ENCODE peak calls at places on chromosomes 7 and 10, in four cellular contexts. One of them, this sample, is unnamed.

GRCh38 chr7:131557521-131558385 is 1.3 kb upstream of the PODXL start:
- DNase-seq in choroid plexus epithelial cell: no peak
- DNase-seq in colonic mucosa: peak
- DNase-seq in naive thymus-derived CD4-positive, alpha-beta T cell: no peak
- DNase-seq in this sample: no peak

GRCh38 chr7:105650382-105650729 is 69.1 kb upstream of the EFCAB10 start:
- DNase-seq in colonic mucosa: no peak
- DNase-seq in choroid plexus epithelial cell: no peak
- DNase-seq in naive thymus-derived CD4-positive, alpha-beta T cell: no peak
- DNase-seq in this sample: no peak

GRCh38 chr7:112723416-112723815 is 66.8 kb downstream of the TMEM168 start:
- DNase-seq in colonic mucosa: no peak
- DNase-seq in naive thymus-derived CD4-positive, alpha-beta T cell: no peak
- DNase-seq in choroid plexus epithelial cell: peak
- DNase-seq in this sample: no peak

GRCh38 chr10:69703256-69703655 is 73.2 kb downstream of the FAM241B start:
- DNase-seq in colonic mucosa: no peak
- DNase-seq in naive thymus-derived CD4-positive, alpha-beta T cell: no peak
- DNase-seq in choroid plexus epithelial cell: peak
- DNase-seq in this sample: no peak

GRCh38 chr7:88278881-88279280 is 27.8 kb downstream of the STEAP4 start:
- DNase-seq in choroid plexus epithelial cell: peak
- DNase-seq in colonic mucosa: no peak
- DNase-seq in naive thymus-derived CD4-positive, alpha-beta T cell: no peak
- DNase-seq in this sample: peak

GRCh38 chr7:17043012-17043877 is 161.5 kb upstream of the AGR3 start:
- DNase-seq in colonic mucosa: no peak
- DNase-seq in naive thymus-derived CD4-positive, alpha-beta T cell: no peak
- DNase-seq in choroid plexus epithelial cell: peak
- DNase-seq in this sample: no peak

GRCh38 chr10:111445709-111446108 is 368.9 kb downstream of the ADRA2A start:
- DNase-seq in choroid plexus epithelial cell: no peak
- DNase-seq in naive thymus-derived CD4-positive, alpha-beta T cell: no peak
- DNase-seq in colonic mucosa: no peak
- DNase-seq in this sample: no peak

GRCh38 chr10:64091889-64092288 is 570.7 kb downstream of the REEP3 start:
- DNase-seq in naive thymus-derived CD4-positive, alpha-beta T cell: no peak
- DNase-seq in choroid plexus epithelial cell: peak
- DNase-seq in colonic mucosa: peak
- DNase-seq in this sample: no peak

GRCh38 chr7:152544481-152544927 is 108.7 kb upstream of the KMT2C start:
- DNase-seq in choroid plexus epithelial cell: peak
- DNase-seq in colonic mucosa: no peak
- DNase-seq in naive thymus-derived CD4-positive, alpha-beta T cell: no peak
- DNase-seq in this sample: no peak

This sample was measured in mucosa of gallbladder.